ENCODE peak calls at places on chromosomes 7 and 10, in five cellular contexts. M, V, R, B and J are unnamed samples.

GRCh38 chr10:43854042-43854441 is 205.4 kb upstream of the ZNF32 start:
- DNase-seq in R (no peak), B (no peak), M (peak), V (peak), J (no peak)

GRCh38 chr7:50268223-50268622 is 36.3 kb upstream of the IKZF1 start:
- DNase-seq in V (no peak), B (no peak), M (no peak), R (no peak), J (no peak)

GRCh38 chr10:3681642-3682554 is 103.1 kb downstream of the KLF6 start:
- DNase-seq in V (no peak), M (no peak), R (no peak), B (no peak), J (no peak)

GRCh38 chr7:88306590-88307048 is at the start of gene STEAP4:
- DNase-seq in R (no peak), M (peak), V (peak), B (peak), J (peak)

GRCh38 chr7:44678468-44679179 is 70.0 kb upstream of the ZMIZ2 start:
- DNase-seq in B (peak), M (peak), R (no peak), V (no peak), J (peak)

GRCh38 chr7:88184848-88185304 is 35.0 kb downstream of the SRI start:
- DNase-seq in V (no peak), R (no peak), B (no peak), M (peak), J (no peak)

GRCh38 chr10:30433779-30434272 is at the start of gene MAP3K8:
- DNase-seq in B (peak), R (no peak), V (peak), M (no peak), J (peak)

GRCh38 chr7:7639421-7639820 is 1.1 kb upstream of the UMAD1 start:
- DNase-seq in V (no peak), B (no peak), M (no peak), R (no peak), J (no peak)

GRCh38 chr7:35430547-35431153 is 176.8 kb upstream of the TBX20 start:
- DNase-seq in M (no peak), V (no peak), R (no peak), B (no peak), J (no peak)

GRCh38 chr7:15015545-15016314 is 113.2 kb upstream of the DGKB start:
- DNase-seq in M (peak), B (no peak), R (peak), V (no peak), J (peak)

GRCh38 chr10:133022784-133023115 is 65.0 kb upstream of the ADGRA1 start:
- DNase-seq in B (no peak), R (no peak), M (no peak), V (no peak), J (no peak)

GRCh38 chr10:1521741-1522140 is 215.6 kb downstream of the ADARB2 start:
- DNase-seq in M (no peak), R (no peak), V (no peak), B (no peak), J (no peak)

GRCh38 chr10:79434816-79435215 is 10.6 kb downstream of the ZCCHC24 start:
- DNase-seq in B (no peak), M (no peak), R (no peak), V (peak), J (peak)

GRCh38 chr10:97065686-97066679 is 119.8 kb downstream of the SLIT1 start:
- DNase-seq in B (no peak), V (no peak), R (no peak), M (no peak), J (no peak)

GRCh38 chr7:118836933-118837332 is 612.4 kb downstream of the ANKRD7 start:
- DNase-seq in R (no peak), V (no peak), M (no peak), B (no peak), J (no peak)

GRCh38 chr7:93717217-93717900 is 142.8 kb upstream of the CALCR start:
- DNase-seq in V (no peak), M (no peak), R (no peak), B (no peak), J (peak)

GRCh38 chr10:64574371-64574770 is 1053.2 kb downstream of the REEP3 start:
- DNase-seq in M (no peak), R (no peak), B (no peak), V (no peak), J (no peak)

GRCh38 chr7:37663693-37664092 is 19.9 kb upstream of the GPR141 start:
- DNase-seq in V (no peak), R (no peak), B (no peak), M (no peak), J (no peak)

GRCh38 chr7:48112431-48113165 is 23.5 kb downstream of the UPP1 start:
- DNase-seq in M (no peak), V (no peak), R (no peak), B (no peak), J (no peak)

GRCh38 chr7:24197852-24198251 is 86.1 kb upstream of the NPY start:
- DNase-seq in R (no peak), B (no peak), V (no peak), M (no peak), J (no peak)